ENCODE peak calls at places on chromosomes 1 and 21, in eight cellular contexts. K, W, A, Q, T, P, F and B are unnamed samples.

GRCh38 chr1:54337928-54338327 is 68.3 kb downstream of the SSBP3 start:
- DNase-seq in K (no peak), W (no peak), A (no peak), Q (no peak), T (peak), P (no peak), F (no peak), B (no peak)

GRCh38 chr1:42192106-42192505 is 27.6 kb upstream of the GUCA2A start:
- DNase-seq in K (no peak), W (no peak), A (no peak), Q (no peak), T (no peak), P (no peak), F (no peak), B (no peak)

GRCh38 chr1:230211436-230212145 is 144.6 kb downstream of the GALNT2 start:
- DNase-seq in K (no peak), W (no peak), A (no peak), Q (no peak), T (no peak), P (no peak), F (no peak), B (no peak)

GRCh38 chr1:16243408-16243690 is 6.4 kb upstream of the CPLANE2 start:
- DNase-seq in K (no peak), W (no peak), A (no peak), Q (no peak), T (no peak), P (no peak), F (no peak), B (no peak)

GRCh38 chr1:111857251-111857651 is 101.5 kb downstream of the DDX20 start:
- DNase-seq in K (no peak), W (no peak), A (no peak), Q (peak), T (no peak), P (no peak), F (no peak), B (no peak)

GRCh38 chr1:213122514-213122929 is 71.5 kb downstream of the RPS6KC1 start:
- DNase-seq in K (no peak), W (no peak), A (peak), Q (peak), T (peak), P (peak), F (peak), B (peak)

GRCh38 chr1:76939107-76939816 is 72.0 kb downstream of the ST6GALNAC5 start:
- DNase-seq in K (no peak), W (no peak), A (no peak), Q (no peak), T (no peak), P (no peak), F (no peak), B (no peak)

GRCh38 chr1:173509797-173510196 is 32.7 kb downstream of the PRDX6 start:
- DNase-seq in K (no peak), W (no peak), A (no peak), Q (no peak), T (no peak), P (no peak), F (no peak), B (no peak)

GRCh38 chr1:183569801-183570200 is 20.5 kb downstream of the NCF2 start:
- DNase-seq in K (no peak), W (no peak), A (no peak), Q (no peak), T (no peak), P (no peak), F (no peak), B (no peak)

GRCh38 chr1:159204071-159204790 is 444 bp upstream of the ACKR1 start:
- DNase-seq in K (no peak), W (no peak), A (no peak), Q (no peak), T (no peak), P (no peak), F (no peak), B (no peak)

GRCh38 chr1:109617291-109617801 is 2.1 kb downstream of the GNAT2 start:
- DNase-seq in K (no peak), W (no peak), A (no peak), Q (no peak), T (peak), P (no peak), F (no peak), B (peak)

GRCh38 chr1:59105548-59106507 is 191.1 kb upstream of the FGGY start:
- DNase-seq in K (no peak), W (no peak), A (no peak), Q (no peak), T (no peak), P (peak), F (no peak), B (no peak)

GRCh38 chr1:201065686-201066085 is 42.2 kb upstream of the KIF21B start:
- DNase-seq in K (no peak), W (no peak), A (no peak), Q (no peak), T (no peak), P (no peak), F (no peak), B (no peak)

GRCh38 chr1:50564417-50564816 is 141.2 kb upstream of the DMRTA2 start:
- DNase-seq in K (no peak), W (no peak), A (no peak), Q (no peak), T (no peak), P (no peak), F (no peak), B (no peak)

GRCh38 chr1:55640708-55641473 is 425.7 kb upstream of the USP24 start:
- DNase-seq in K (no peak), W (peak), A (no peak), Q (peak), T (peak), P (no peak), F (peak), B (peak)

GRCh38 chr1:156664046-156664948 is 12.9 kb downstream of the NES start:
- DNase-seq in K (peak), W (no peak), A (no peak), Q (no peak), T (no peak), P (no peak), F (no peak), B (no peak)

GRCh38 chr1:201145132-201145531 is 9.1 kb downstream of the TMEM9 start:
- DNase-seq in K (no peak), W (no peak), A (no peak), Q (no peak), T (no peak), P (no peak), F (no peak), B (no peak)

GRCh38 chr1:151511636-151512215 is 539 bp downstream of the CGN start:
- DNase-seq in K (peak), W (peak), A (peak), Q (peak), T (no peak), P (no peak), F (no peak), B (peak)

GRCh38 chr1:163346326-163346870 is 24.6 kb downstream of the NUF2 start:
- DNase-seq in K (no peak), W (no peak), A (no peak), Q (no peak), T (no peak), P (no peak), F (no peak), B (no peak)

GRCh38 chr1:54464031-54464476 is 57.9 kb upstream of the SSBP3 start:
- DNase-seq in K (no peak), W (no peak), A (no peak), Q (no peak), T (no peak), P (no peak), F (no peak), B (no peak)

GRCh38 chr21:46538851-46539666 is 65.8 kb downstream of the S100B start:
- DNase-seq in K (no peak), W (no peak), A (no peak), Q (no peak), T (no peak), P (no peak), F (no peak), B (no peak)

GRCh38 chr1:4121293-4121684 is 221.2 kb upstream of the C1orf174 start:
- DNase-seq in K (no peak), W (no peak), A (no peak), Q (no peak), T (no peak), P (no peak), F (no peak), B (no peak)

GRCh38 chr21:44455524-44456206 is 355 bp downstream of the LRRC3 start:
- DNase-seq in K (no peak), W (peak), A (peak), Q (no peak), T (peak), P (no peak), F (no peak), B (peak)

GRCh38 chr1:100959502-100960060 is 63.7 kb downstream of the SLC30A7 start:
- DNase-seq in K (no peak), W (no peak), A (no peak), Q (no peak), T (no peak), P (no peak), F (no peak), B (no peak)

GRCh38 chr21:39852021-39852721 is 15.1 kb upstream of the PCP4 start:
- DNase-seq in K (no peak), W (no peak), A (peak), Q (no peak), T (no peak), P (no peak), F (no peak), B (peak)

GRCh38 chr1:51926171-51926812 is 47.8 kb upstream of the NRDC start:
- DNase-seq in K (no peak), W (no peak), A (no peak), Q (no peak), T (peak), P (no peak), F (no peak), B (no peak)

GRCh38 chr1:204891860-204892259 is 21.2 kb downstream of the NFASC start:
- DNase-seq in K (no peak), W (no peak), A (no peak), Q (no peak), T (no peak), P (no peak), F (no peak), B (no peak)

GRCh38 chr1:230174765-230175747 is 108.0 kb downstream of the GALNT2 start:
- DNase-seq in K (no peak), W (peak), A (no peak), Q (no peak), T (no peak), P (no peak), F (no peak), B (peak)

GRCh38 chr1:5513891-5514515 is 478.2 kb downstream of the NPHP4 start:
- DNase-seq in K (no peak), W (peak), A (peak), Q (no peak), T (no peak), P (peak), F (no peak), B (peak)

GRCh38 chr1:96882096-96882495 is 160.5 kb downstream of the PTBP2 start:
- DNase-seq in K (no peak), W (no peak), A (no peak), Q (no peak), T (no peak), P (no peak), F (no peak), B (no peak)

GRCh38 chr1:86774305-86775304 is 70.2 kb downstream of the SH3GLB1 start:
- DNase-seq in K (peak), W (peak), A (peak), Q (peak), T (no peak), P (no peak), F (peak), B (peak)